ENCODE peak calls at places on chromosomes 11 and 22, in eight cellular contexts. H is gastrocnemius medialis, N is ovary, Q is GM23338, U is cardiac fibroblast, F is AG04450, R is H1, S is MG63. P is an unnamed sample.

GRCh38 chr11:31237819-31238771 is 131.4 kb downstream of the DCDC1 start:
- DNase-seq in U (peak; percentile 21), S (peak; percentile 2), R (no peak), H (no peak), F (no peak), N (no peak), Q (peak; percentile 77), P (peak; percentile 9)

GRCh38 chr22:24805790-24806662 is at the start of gene SGSM1:
- DNase-seq in R (peak; percentile 91), H (peak; percentile 25), N (peak; percentile 69), F (no peak), Q (peak; percentile 93), S (peak; percentile 72), U (peak; percentile 56), P (peak; percentile 77)

GRCh38 chr11:129610125-129610524 is 205.5 kb upstream of the TMEM45B start:
- DNase-seq in R (no peak), S (no peak), Q (no peak), H (no peak), N (no peak), U (no peak), F (no peak), P (no peak)

GRCh38 chr22:48406161-48406560 is 1421.5 kb downstream of the BRD1 start:
- DNase-seq in H (no peak), Q (no peak), R (no peak), N (no peak), U (no peak), S (no peak), F (no peak), P (no peak)

GRCh38 chr22:48452766-48453165 is 1374.9 kb downstream of the BRD1 start:
- DNase-seq in H (no peak), S (no peak), N (no peak), F (no peak), R (no peak), Q (no peak), U (no peak), P (no peak)

GRCh38 chr11:134587345-134587744 is 175.3 kb upstream of the B3GAT1 start:
- DNase-seq in H (no peak), N (no peak), U (no peak), S (no peak), R (peak; percentile 35), F (no peak), Q (no peak), P (no peak)

GRCh38 chr11:93967258-93967657 is 53.9 kb upstream of the HEPHL1 start:
- DNase-seq in H (no peak), U (no peak), F (no peak), Q (no peak), N (no peak), S (no peak), R (no peak), P (no peak)

GRCh38 chr11:74984070-74984469 is 4.7 kb upstream of the NEU3 start:
- DNase-seq in N (no peak), Q (no peak), H (no peak), R (no peak), S (no peak), U (no peak), F (no peak), P (no peak)

GRCh38 chr11:75014129-75014528 is 25.4 kb downstream of the NEU3 start:
- DNase-seq in Q (no peak), S (peak; percentile 42), R (no peak), F (peak; percentile 77), H (peak; percentile 75), N (no peak), U (peak; percentile 81), P (no peak)

GRCh38 chr11:102452461-102453285 is at the start of gene TMEM123:
- DNase-seq in H (peak; percentile 38), R (peak; percentile 87), U (peak; percentile 64), Q (peak; percentile 87), S (peak; percentile 81), N (peak; percentile 89), F (no peak), P (peak; percentile 58)

GRCh38 chr22:24109649-24110048 is 71.6 kb upstream of the SUSD2 start:
- DNase-seq in F (no peak), S (no peak), R (no peak), Q (no peak), H (no peak), N (no peak), U (no peak), P (no peak)

GRCh38 chr11:61618991-61619390 is 38.1 kb upstream of the SYT7 start:
- DNase-seq in N (no peak), F (no peak), Q (no peak), S (no peak), R (no peak), H (no peak), U (no peak), P (no peak)

GRCh38 chr11:109521571-109522086 is 99.6 kb downstream of the C11orf87 start:
- DNase-seq in H (no peak), S (no peak), U (no peak), N (no peak), Q (no peak), F (no peak), R (no peak), P (no peak)
- H3K4me3 ChIP-seq in H (no peak overlapping the region), S (no peak overlapping the region), U (no peak overlapping the region), N (no peak overlapping the region), Q (no peak overlapping the region), F (no peak overlapping the region), R (no peak overlapping the region), P (no peak overlapping the region)

DNA sequence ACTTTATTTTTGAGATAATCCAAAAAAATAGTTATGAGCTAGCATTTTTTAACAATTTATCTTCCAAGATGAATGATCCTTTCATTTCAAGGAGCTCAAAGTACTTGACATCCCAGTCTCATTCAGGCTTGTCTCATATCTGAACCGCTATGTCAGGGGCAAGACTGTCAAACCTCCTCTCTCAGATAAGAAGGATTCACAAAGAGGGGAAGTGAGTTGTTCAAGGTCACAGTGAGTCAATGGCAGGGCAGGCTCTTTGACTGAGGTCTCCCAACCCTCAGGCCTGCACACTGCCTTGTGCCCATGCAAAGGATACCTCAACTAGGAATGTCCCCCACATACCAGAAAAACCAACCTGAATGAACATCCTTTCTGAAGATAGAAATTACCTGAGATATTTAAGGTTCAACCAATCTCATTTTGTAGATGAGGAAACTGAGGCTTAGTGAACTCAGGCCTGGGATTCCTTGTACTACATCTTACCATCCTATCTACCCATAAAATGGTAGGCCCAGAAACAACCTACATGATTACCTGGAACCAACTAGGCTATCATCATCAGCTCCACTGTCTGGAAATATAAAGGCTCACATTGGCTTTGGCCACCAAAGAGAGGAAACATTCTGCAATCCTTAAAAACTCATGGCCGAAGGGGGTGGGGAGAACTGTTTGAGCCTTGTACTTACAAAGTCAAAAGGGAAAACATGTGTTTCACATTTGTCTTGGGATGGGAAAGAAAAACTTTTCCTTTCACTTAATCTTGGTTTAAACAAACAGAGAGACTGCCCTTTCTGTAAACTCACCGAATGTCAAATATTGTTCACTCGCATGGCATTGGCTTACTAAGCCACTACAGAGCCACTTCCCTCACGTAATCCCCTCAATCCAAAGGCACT is 51.1 kb downstream of the LIF start:
- DNase-seq in F (no peak), Q (no peak), R (no peak), U (no peak), S (peak; percentile 21), N (no peak), H (no peak), P (no peak)
- H3K4me3 ChIP-seq in F (no peak overlapping the region), Q (no peak overlapping the region), R (no peak overlapping the region), U (no peak overlapping the region), S (no peak overlapping the region), N (no peak overlapping the region), H (no peak overlapping the region), P (no peak overlapping the region)

DNA sequence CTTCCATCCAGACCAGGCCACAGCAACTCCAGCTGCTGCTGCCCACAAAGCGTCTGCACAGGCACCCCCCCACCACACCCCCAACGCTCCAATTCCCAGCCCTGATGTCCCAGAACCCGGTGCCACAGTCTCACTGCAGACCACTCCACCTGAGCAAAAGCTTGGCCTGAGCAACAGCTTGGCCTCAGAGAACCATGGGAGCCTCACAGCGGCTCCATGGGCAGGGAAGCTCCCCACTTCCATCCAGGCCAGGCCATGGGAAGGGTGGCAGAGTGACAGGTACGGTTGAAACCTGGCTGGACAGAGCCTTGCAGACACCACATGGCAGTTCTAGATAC is 13.2 kb downstream of the PLXNB2 start:
- DNase-seq in Q (no peak), R (no peak), U (no peak), N (no peak), H (no peak), S (no peak), F (no peak), P (no peak)
- H3K4me3 ChIP-seq in Q (no peak overlapping the region), R (no peak overlapping the region), U (no peak overlapping the region), N (no peak overlapping the region), H (no peak overlapping the region), S (no peak overlapping the region), F (no peak overlapping the region), P (no peak overlapping the region)

GRCh38 chr11:64339319-64339718 is 685 bp upstream of the CCDC88B start:
- DNase-seq in Q (no peak), F (no peak), U (no peak), H (no peak), N (no peak), S (no peak), R (no peak), P (no peak)
- H3K4me3 ChIP-seq in Q (no peak overlapping the region), F (no peak overlapping the region), U (no peak overlapping the region), H (no peak overlapping the region), N (no peak overlapping the region), S (no peak overlapping the region), R (no peak overlapping the region), P (no peak overlapping the region)

GRCh38 chr22:35967046-35967397 is 61.6 kb downstream of the RBFOX2 start:
- DNase-seq in F (no peak), U (no peak), R (no peak), N (no peak), H (no peak), S (no peak), Q (no peak), P (no peak)

GRCh38 chr22:35971418-35972119 is 57.1 kb downstream of the RBFOX2 start:
- DNase-seq in N (no peak), U (peak; percentile 90), Q (no peak), F (peak; percentile 80), S (peak; percentile 23), R (no peak), H (no peak), P (no peak)

GRCh38 chr22:35972559-35972958 is 56.1 kb downstream of the RBFOX2 start:
- DNase-seq in U (no peak), F (no peak), Q (no peak), S (no peak), N (no peak), H (no peak), R (no peak), P (no peak)

GRCh38 chr22:35973388-35973787 is 55.2 kb downstream of the RBFOX2 start:
- DNase-seq in U (no peak), S (no peak), F (no peak), N (no peak), R (no peak), Q (no peak), H (no peak), P (no peak)

DNA sequence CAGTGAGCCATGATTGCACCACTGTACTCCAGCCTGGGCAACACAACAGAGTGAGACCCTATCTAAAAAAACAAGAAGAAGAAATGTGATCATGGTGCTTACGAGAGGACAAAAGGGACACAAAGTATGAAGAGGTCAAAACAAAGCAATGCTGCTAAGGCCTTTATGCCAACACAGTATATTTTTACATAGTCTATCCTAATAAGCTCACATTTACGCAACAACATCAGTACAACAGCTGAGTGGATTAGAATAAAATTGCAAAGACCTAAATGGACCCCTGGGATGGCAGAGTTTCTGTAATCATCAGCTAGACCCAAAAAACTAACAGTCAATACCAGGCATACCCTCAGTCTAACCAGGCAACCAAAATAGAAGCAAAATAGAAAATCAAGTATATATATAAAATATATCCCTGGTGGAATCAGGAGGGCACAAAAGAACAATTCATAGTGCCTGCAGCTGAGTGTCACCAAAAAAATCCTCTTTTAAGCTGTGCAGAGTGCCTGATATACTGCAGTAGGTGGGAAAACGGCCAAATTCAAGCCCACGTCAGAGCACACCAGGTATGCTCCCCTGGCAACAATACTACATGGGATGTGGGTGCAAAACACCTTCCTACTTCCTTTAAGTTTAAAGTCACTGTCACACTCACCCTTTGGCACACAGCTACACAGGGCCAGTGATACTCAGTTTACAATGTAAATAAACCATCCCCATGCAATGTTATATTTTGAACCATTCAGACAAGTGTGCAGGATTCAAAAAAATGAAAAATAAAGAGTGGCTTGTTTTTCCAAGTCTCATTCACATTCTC is 57.8 kb downstream of the RBFOX2 start:
- DNase-seq in F (no peak), R (no peak), N (no peak), U (no peak), H (no peak), S (no peak), Q (no peak), P (no peak)
- H3K4me3 ChIP-seq in F (no peak overlapping the region), R (no peak overlapping the region), N (no peak overlapping the region), U (no peak overlapping the region), H (no peak overlapping the region), S (no peak overlapping the region), Q (no peak overlapping the region), P (no peak overlapping the region)